ENCODE peak calls at places on chromosomes 5 and 9, in six cellular contexts. P, T, F, W, U and I are unnamed samples.

GRCh38 chr5:78855026-78855425 is 130.1 kb downstream of the ARSB start:
- DNase-seq in P (no peak), T (no peak), F (no peak), W (no peak), U (no peak), I (no peak)

GRCh38 chr9:104831681-104832080 is 67.8 kb downstream of the NIPSNAP3B start:
- DNase-seq in P (no peak), T (no peak), F (no peak), W (peak), U (no peak), I (peak)

GRCh38 chr5:38541174-38541724 is 15.2 kb downstream of the LIFR start:
- DNase-seq in P (no peak), T (no peak), F (no peak), W (peak), U (no peak), I (peak)

GRCh38 chr9:37914154-37914551 is 10.2 kb upstream of the SLC25A51 start:
- DNase-seq in P (no peak), T (no peak), F (no peak), W (no peak), U (no peak), I (no peak)

GRCh38 chr9:36135791-36136276 is 699 bp upstream of the GLIPR2 start:
- DNase-seq in P (peak), T (peak), F (no peak), W (no peak), U (no peak), I (no peak)

GRCh38 chr9:37953775-37954437 is 50.0 kb upstream of the SLC25A51 start:
- DNase-seq in P (peak), T (no peak), F (peak), W (peak), U (peak), I (peak)

GRCh38 chr5:82707741-82708140 is 369.5 kb downstream of the TMEM167A start:
- DNase-seq in P (no peak), T (no peak), F (no peak), W (peak), U (no peak), I (peak)

GRCh38 chr5:140647042-140647341 is 438 bp downstream of the NDUFA2 start:
- DNase-seq in P (no peak), T (no peak), F (no peak), W (peak), U (no peak), I (peak)

GRCh38 chr5:464446-464842 is 21.5 kb downstream of the EXOC3 start:
- DNase-seq in P (peak), T (no peak), F (no peak), W (no peak), U (no peak), I (no peak)

GRCh38 chr5:158977642-158978041 is 122.1 kb downstream of the EBF1 start:
- DNase-seq in P (no peak), T (no peak), F (no peak), W (no peak), U (no peak), I (peak)

GRCh38 chr9:69120380-69121154 is 53.5 kb upstream of the TJP2 start:
- DNase-seq in P (peak), T (peak), F (no peak), W (peak), U (peak), I (peak)

GRCh38 chr9:81595887-81596558 is 93.3 kb downstream of the TLE1 start:
- DNase-seq in P (no peak), T (peak), F (no peak), W (no peak), U (no peak), I (peak)

GRCh38 chr9:6733243-6733642 is 24.5 kb upstream of the KDM4C start:
- DNase-seq in P (no peak), T (no peak), F (no peak), W (no peak), U (no peak), I (no peak)

GRCh38 chr5:148913985-148914421 is 87.6 kb downstream of the ADRB2 start:
- DNase-seq in P (no peak), T (peak), F (no peak), W (peak), U (no peak), I (peak)

GRCh38 chr9:33024126-33024965 is 727 bp upstream of the DNAJA1 start:
- DNase-seq in P (no peak), T (no peak), F (no peak), W (peak), U (peak), I (peak)

GRCh38 chr5:95901676-95902646 is 59.7 kb downstream of the ELL2 start:
- DNase-seq in P (no peak), T (no peak), F (no peak), W (peak), U (no peak), I (peak)

GRCh38 chr5:36070687-36071571 is 4.2 kb upstream of the UGT3A2 start:
- DNase-seq in P (no peak), T (no peak), F (no peak), W (no peak), U (no peak), I (peak)

GRCh38 chr5:78295035-78295961 is 800 bp upstream of the AP3B1 start:
- DNase-seq in P (peak), T (peak), F (no peak), W (peak), U (peak), I (no peak)

GRCh38 chr5:173180331-173180730 is 36.0 kb downstream of the BNIP1 start:
- DNase-seq in P (no peak), T (no peak), F (no peak), W (peak), U (no peak), I (peak)

GRCh38 chr5:156628421-156628820 is 221.7 kb upstream of the PPP1R2B start:
- DNase-seq in P (no peak), T (no peak), F (no peak), W (no peak), U (no peak), I (no peak)
- H3K4me3 ChIP-seq in P (no peak), T (no peak), F (no peak), W (no peak), U (no peak), I (no peak)

DNA sequence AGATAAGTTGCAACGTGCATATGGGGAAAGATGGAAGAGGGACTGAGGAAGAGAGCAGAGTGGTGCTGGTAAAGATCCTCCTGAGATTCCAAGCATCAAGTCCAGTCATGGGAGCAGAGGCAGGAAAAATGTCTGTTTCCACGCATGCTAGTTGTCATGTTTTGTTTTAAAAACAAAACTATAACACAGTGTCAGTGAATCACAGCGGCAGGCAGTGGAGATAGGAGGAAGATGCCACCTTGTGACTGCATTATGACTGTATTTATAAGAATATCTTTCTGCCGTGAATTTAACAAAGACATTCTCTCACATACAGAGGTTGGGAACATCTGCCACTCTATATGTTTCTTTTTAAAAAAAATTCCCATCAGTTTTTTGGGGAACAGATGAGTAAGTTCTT is 3.7 kb upstream of the SVEP1 start:
- DNase-seq in P (no peak), T (no peak), F (no peak), W (no peak), U (no peak), I (peak)
- TF ChIP-seq CTCF in P (no peak), T (peak), F (no peak), W (peak), U (no peak), I (peak)

GRCh38 chr9:21336467-21336866 is 1.3 kb upstream of the KLHL9 start:
- DNase-seq in P (no peak), T (peak), F (no peak), W (no peak), U (no peak), I (no peak)

GRCh38 chr9:21340735-21341134 is 5.5 kb upstream of the KLHL9 start:
- DNase-seq in P (no peak), T (no peak), F (no peak), W (no peak), U (no peak), I (no peak)

GRCh38 chr9:21331676-21332402 is 3.4 kb downstream of the KLHL9 start:
- DNase-seq in P (no peak), T (no peak), F (no peak), W (peak), U (no peak), I (no peak)

GRCh38 chr9:21334603-21334968 is 618 bp downstream of the KLHL9 start:
- DNase-seq in P (no peak), T (peak), F (no peak), W (peak), U (no peak), I (peak)

GRCh38 chr9:21334969-21335632 is at the start of gene KLHL9:
- DNase-seq in P (peak), T (peak), F (peak), W (peak), U (peak), I (peak)
- H3K4me3 ChIP-seq in P (peak), T (peak), F (peak), W (peak), U (peak), I (peak)

DNA sequence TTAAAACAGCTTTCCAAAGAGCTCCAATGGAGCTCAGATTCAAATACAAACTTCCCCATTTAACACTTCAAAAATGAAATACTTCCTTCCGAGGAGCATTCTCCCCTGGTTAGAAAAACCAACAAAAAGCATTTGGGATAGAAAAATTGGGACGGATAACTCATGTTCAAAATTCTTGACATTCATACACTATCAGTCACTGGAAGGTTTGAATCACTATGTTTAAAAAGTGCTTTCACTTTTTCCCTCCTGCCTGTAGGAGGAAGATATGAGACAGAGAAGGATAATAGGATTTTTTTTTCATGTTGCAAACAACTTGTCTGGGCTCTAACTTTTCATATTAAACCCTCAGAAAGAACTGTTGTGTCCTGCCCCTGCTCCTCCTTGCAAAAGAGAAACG is 412.0 kb downstream of the ACTL7B start:
- DNase-seq in P (no peak), T (no peak), F (no peak), W (peak), U (no peak), I (peak)
- TF ChIP-seq CTCF in P (no peak), T (no peak), F (no peak), W (peak), U (peak), I (no peak)

GRCh38 chr9:695252-695651 is 146.2 kb upstream of the DMRT1 start:
- DNase-seq in P (no peak), T (no peak), F (no peak), W (no peak), U (no peak), I (no peak)

GRCh38 chr9:694499-695154 is 146.9 kb upstream of the DMRT1 start:
- DNase-seq in P (peak), T (no peak), F (no peak), W (peak), U (no peak), I (peak)

GRCh38 chr9:691825-692363 is 149.6 kb upstream of the DMRT1 start:
- DNase-seq in P (no peak), T (no peak), F (no peak), W (no peak), U (no peak), I (no peak)

GRCh38 chr9:692636-693459 is 148.6 kb upstream of the DMRT1 start:
- DNase-seq in P (no peak), T (no peak), F (no peak), W (no peak), U (no peak), I (peak)

DNA sequence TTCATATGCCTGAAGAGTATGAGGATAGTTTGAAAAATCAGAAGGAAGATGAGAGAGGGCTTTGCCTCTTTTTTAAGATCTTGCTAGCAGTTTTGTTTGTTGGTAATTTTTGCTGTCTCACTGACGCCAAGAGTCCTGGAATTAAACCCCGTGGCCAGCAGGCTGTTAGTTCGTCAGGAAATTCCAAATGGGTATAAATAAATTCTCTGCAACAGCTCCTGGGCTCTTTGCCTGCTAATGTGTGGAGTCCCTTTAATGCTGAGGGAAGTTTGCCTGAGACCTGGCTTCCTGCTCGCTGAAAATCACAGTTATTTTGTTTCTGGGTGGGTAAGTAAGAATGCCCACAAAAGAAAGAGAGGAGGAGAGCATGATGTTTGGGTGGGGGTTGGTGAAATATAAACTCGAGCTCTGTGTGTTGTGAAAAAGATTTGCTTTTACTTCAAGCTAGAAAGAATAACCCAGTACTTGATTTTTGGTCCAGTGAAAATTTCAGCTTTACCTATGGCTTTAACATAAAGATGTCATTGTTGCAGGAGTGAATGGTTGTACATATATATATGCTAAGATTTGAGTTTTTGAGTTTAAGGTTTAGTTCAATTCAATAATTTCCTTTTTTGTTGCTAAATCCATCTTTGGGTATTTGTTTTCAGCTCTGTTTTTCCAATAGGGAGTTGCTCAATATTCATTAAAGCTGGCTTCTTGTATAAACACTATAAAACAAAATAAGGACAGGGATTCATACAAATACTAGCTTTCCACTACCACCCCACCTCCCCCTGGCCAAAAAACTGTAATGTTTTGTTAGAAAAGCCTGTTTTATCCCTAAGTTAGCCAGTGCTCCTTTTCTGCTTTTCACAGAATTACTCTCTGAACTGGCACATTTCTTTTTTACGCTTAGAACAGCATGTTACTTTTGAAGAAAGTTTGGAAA is 147.8 kb upstream of the DMRT1 start:
- DNase-seq in P (peak), T (peak), F (peak), W (peak), U (peak), I (peak)
- H3K4me3 ChIP-seq in P (peak), T (no peak), F (peak), W (peak), U (peak), I (no peak)

GRCh38 chr5:40599676-40600075 is 80.0 kb upstream of the PTGER4 start:
- DNase-seq in P (no peak), T (no peak), F (no peak), W (no peak), U (no peak), I (no peak)
- TF ChIP-seq CTCF in P (no peak), T (no peak), F (no peak), W (no peak), U (no peak), I (no peak)

DNA sequence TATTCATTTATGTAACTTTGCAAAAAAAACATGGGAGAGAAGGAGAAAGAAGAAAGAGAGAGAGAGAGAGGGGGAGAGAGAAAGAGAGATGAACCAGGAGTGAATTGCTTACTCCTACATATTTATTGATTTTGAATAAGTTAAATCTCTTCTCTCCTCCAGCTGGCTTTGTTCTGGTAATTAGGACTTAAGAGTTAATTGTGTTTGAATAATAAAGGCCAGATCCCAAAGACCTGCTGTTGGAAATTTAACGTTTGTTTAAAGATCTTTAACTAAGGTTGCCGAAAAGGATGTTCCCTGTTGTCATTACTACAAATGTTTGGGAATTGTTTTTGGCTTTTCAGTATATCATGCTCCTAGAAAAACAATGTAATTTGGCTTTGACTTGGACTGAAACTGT is 473.0 kb downstream of the TUSC1 start:
- DNase-seq in P (no peak), T (peak), F (no peak), W (no peak), U (no peak), I (no peak)
- H3K4me3 ChIP-seq in P (no peak), T (peak), F (no peak), W (no peak), U (no peak), I (no peak)

GRCh38 chr9:136981588-136982231 is 1.1 kb upstream of the LCNL1 start:
- DNase-seq in P (peak), T (no peak), F (no peak), W (no peak), U (no peak), I (peak)

GRCh38 chr9:136983611-136984314 is 970 bp downstream of the LCNL1 start:
- DNase-seq in P (no peak), T (no peak), F (no peak), W (no peak), U (no peak), I (peak)

GRCh38 chr9:136984464-136985026 is 1.8 kb downstream of the LCNL1 start:
- DNase-seq in P (no peak), T (peak), F (no peak), W (no peak), U (no peak), I (peak)

GRCh38 chr9:136982232-136983051 is at the start of gene LCNL1:
- DNase-seq in P (no peak), T (no peak), F (no peak), W (no peak), U (no peak), I (peak)

DNA sequence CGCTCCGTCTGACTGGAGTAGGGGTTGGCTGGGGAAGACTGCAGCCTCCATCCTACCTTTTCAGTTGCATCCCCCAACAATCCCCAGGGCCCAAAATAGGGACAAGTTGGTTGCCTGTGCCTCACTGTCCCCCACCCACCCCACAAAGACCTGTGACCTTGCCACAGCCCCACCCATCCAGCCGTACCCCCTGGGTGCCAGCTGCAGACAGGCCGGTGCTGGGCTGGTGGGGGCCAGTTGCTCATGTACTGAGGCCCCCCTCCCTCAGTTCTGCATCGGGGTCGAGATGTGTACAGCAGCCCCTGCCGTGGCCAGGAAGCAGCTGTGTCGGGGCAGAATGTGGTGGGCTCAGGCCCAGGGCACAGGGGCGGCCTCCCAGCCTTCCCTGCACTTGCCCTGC is 374 bp downstream of the LCNL1 start:
- DNase-seq in P (no peak), T (no peak), F (no peak), W (no peak), U (no peak), I (peak)
- TF ChIP-seq CTCF in P (no peak), T (no peak), F (no peak), W (no peak), U (no peak), I (no peak)

DNA sequence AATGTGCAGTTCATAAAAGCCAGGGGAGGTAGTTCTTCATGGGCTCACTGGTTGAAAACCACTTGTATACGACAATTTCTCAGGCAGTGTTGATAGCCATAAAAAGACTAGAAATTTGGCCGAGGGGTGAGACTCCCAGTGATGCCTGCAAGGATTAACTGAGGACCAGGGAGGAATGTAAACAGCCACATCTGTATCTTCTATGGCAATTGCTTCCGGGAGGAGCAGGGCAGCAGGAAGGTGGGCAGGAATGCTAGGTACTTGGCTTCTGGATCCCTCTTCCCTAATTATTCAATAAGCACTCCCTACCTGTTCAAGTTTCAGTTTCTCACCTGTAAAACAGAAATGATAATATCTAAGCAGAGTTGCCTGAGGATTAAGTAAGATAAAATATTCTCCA is 45.4 kb downstream of the TMEM232 start:
- DNase-seq in P (no peak), T (peak), F (no peak), W (no peak), U (no peak), I (no peak)
- H3K4me3 ChIP-seq in P (no peak), T (no peak), F (no peak), W (no peak), U (no peak), I (no peak)